ENCODE peak calls at places on chromosomes 6 and 20, in four cellular contexts. One of them, this sample, is unnamed.

GRCh38 chr6:88304515-88304914 is 138.4 kb upstream of the CNR1 start:
- DNase-seq in AG04450: no peak
- DNase-seq in CD4-positive, alpha-beta T cell: no peak
- DNase-seq in heart left ventricle: no peak
- DNase-seq in this sample: no peak

GRCh38 chr6:138106665-138107077 is 548 bp downstream of the PERP start:
- DNase-seq in heart left ventricle: no peak
- DNase-seq in AG04450: no peak
- DNase-seq in CD4-positive, alpha-beta T cell: no peak
- DNase-seq in this sample: no peak

GRCh38 chr6:55802259-55802658 is 73.1 kb downstream of the BMP5 start:
- DNase-seq in heart left ventricle: no peak
- DNase-seq in AG04450: no peak
- DNase-seq in CD4-positive, alpha-beta T cell: no peak
- DNase-seq in this sample: no peak

GRCh38 chr6:109373762-109374161 is 8.5 kb downstream of the CD164 start:
- DNase-seq in CD4-positive, alpha-beta T cell: no peak
- DNase-seq in heart left ventricle: no peak
- DNase-seq in AG04450: no peak
- DNase-seq in this sample: no peak

GRCh38 chr6:72130327-72130726 is 244.0 kb downstream of the RIMS1 start:
- DNase-seq in CD4-positive, alpha-beta T cell: no peak
- DNase-seq in AG04450: no peak
- DNase-seq in heart left ventricle: no peak
- DNase-seq in this sample: no peak

GRCh38 chr6:135185483-135185882 is 4.4 kb downstream of the MYB start:
- DNase-seq in AG04450: no peak
- DNase-seq in CD4-positive, alpha-beta T cell: no peak
- DNase-seq in heart left ventricle: no peak
- DNase-seq in this sample: no peak

GRCh38 chr6:161265554-161265953 is 8.3 kb downstream of the AGPAT4 start:
- DNase-seq in CD4-positive, alpha-beta T cell: no peak
- DNase-seq in heart left ventricle: no peak
- DNase-seq in AG04450: no peak
- DNase-seq in this sample: no peak

GRCh38 chr6:4693158-4693557 is 83.0 kb upstream of the CDYL start:
- DNase-seq in heart left ventricle: no peak
- DNase-seq in AG04450: no peak
- DNase-seq in CD4-positive, alpha-beta T cell: no peak
- DNase-seq in this sample: no peak

GRCh38 chr20:3461191-3461874 is 9.5 kb upstream of the ATRN start:
- DNase-seq in heart left ventricle: no peak
- DNase-seq in CD4-positive, alpha-beta T cell: no peak
- DNase-seq in AG04450: no peak
- DNase-seq in this sample: no peak

GRCh38 chr6:43481591-43482242 is 4.3 kb downstream of the TJAP1 start:
- DNase-seq in CD4-positive, alpha-beta T cell: no peak
- DNase-seq in heart left ventricle: no peak
- DNase-seq in AG04450: no peak
- DNase-seq in this sample: no peak

GRCh38 chr6:15329154-15329781 is 83.4 kb downstream of the JARID2 start:
- DNase-seq in AG04450: peak; percentile 77
- DNase-seq in CD4-positive, alpha-beta T cell: no peak
- DNase-seq in heart left ventricle: peak; percentile 52
- DNase-seq in this sample: no peak

GRCh38 chr6:106772270-106773142 is 143.1 kb downstream of the QRSL1 start:
- DNase-seq in AG04450: no peak
- DNase-seq in heart left ventricle: no peak
- DNase-seq in CD4-positive, alpha-beta T cell: no peak
- DNase-seq in this sample: no peak

GRCh38 chr6:293185-294174 is 1.2 kb downstream of the DUSP22 start:
- DNase-seq in CD4-positive, alpha-beta T cell: no peak
- DNase-seq in heart left ventricle: peak; percentile 67
- DNase-seq in AG04450: no peak
- DNase-seq in this sample: no peak

GRCh38 chr6:125550892-125551291 is 198.5 kb upstream of the HEY2 start:
- DNase-seq in CD4-positive, alpha-beta T cell: no peak
- DNase-seq in AG04450: no peak
- DNase-seq in heart left ventricle: no peak
- DNase-seq in this sample: no peak
- TF ChIP-seq CTCF in CD4-positive, alpha-beta T cell: no peak
- TF ChIP-seq CTCF in AG04450: no peak
- TF ChIP-seq CTCF in heart left ventricle: no peak
- TF ChIP-seq CTCF in this sample: no peak

DNA sequence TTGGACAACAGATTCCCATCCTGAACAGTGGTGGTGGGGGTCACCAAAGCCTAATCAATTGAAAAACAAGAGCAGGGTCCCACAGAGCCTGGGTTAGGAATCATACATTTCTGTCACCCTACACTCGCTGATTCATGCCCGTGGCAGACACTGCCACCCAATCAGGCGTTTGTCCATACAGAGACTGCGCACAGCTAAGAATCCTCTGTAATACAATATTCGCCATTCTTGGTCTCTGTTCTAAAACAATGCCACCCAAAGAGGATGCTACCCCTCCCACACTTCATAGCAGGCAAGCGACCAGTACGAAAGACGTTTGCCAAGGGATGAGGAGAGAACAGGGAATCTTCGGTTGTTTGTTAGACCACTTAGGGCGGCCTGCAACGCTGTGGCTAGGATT is 28.1 kb upstream of the SLC22A23 start:
- DNase-seq in AG04450: no peak
- DNase-seq in CD4-positive, alpha-beta T cell: no peak
- DNase-seq in heart left ventricle: no peak
- DNase-seq in this sample: no peak
- TF ChIP-seq CTCF in AG04450: no peak
- TF ChIP-seq CTCF in CD4-positive, alpha-beta T cell: no peak
- TF ChIP-seq CTCF in heart left ventricle: no peak
- TF ChIP-seq CTCF in this sample: no peak

GRCh38 chr20:63377256-63378114 is 16.3 kb upstream of the CHRNA4 start:
- DNase-seq in heart left ventricle: no peak
- DNase-seq in AG04450: no peak
- DNase-seq in CD4-positive, alpha-beta T cell: no peak
- DNase-seq in this sample: no peak
- TF ChIP-seq CTCF in heart left ventricle: no peak
- TF ChIP-seq CTCF in AG04450: no peak
- TF ChIP-seq CTCF in CD4-positive, alpha-beta T cell: no peak
- TF ChIP-seq CTCF in this sample: no peak

DNA sequence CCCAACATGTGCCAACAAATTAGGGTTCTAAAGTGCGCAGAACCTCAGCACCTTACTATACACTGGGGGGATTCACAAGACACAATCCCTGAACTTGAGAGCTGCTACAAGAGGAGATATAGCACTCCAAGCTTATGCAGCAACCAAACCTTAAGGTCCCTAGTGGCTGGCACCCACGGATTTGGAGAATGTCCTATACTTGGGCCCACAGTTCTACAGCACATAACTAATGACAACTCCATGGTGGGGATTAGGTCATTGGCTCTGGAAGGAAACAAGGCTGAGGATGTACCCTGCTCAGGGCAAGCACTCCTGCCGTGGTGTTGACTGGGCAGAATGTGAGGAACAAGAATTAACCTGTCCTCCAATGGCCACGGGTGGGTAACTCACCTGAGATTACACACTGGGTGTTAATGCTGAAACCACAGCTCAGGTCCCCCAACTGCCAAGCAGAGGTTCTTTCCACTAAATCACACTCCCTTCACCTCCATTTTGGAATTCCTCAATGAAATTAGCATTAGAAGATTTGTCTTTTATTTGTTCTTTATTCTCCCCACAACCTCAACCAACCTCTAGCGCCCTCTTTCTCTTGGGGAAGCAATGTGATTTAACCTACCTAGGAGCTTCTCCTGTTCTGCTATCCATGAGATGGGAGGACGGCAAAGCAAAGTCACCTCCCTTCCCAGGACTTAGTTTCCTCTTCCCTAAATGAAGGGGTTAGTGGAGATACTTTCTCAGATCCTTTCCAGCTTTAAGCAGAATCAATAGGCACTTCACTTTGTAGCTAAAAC is 32.0 kb downstream of the TRERF1 start:
- DNase-seq in heart left ventricle: no peak
- DNase-seq in CD4-positive, alpha-beta T cell: no peak
- DNase-seq in AG04450: no peak
- DNase-seq in this sample: no peak
- TF ChIP-seq CTCF in heart left ventricle: no peak
- TF ChIP-seq CTCF in CD4-positive, alpha-beta T cell: no peak
- TF ChIP-seq CTCF in AG04450: no peak
- TF ChIP-seq CTCF in this sample: no peak

GRCh38 chr6:34412643-34413214 is 13.1 kb downstream of the RPS10 start:
- DNase-seq in heart left ventricle: no peak
- DNase-seq in CD4-positive, alpha-beta T cell: no peak
- DNase-seq in AG04450: no peak
- DNase-seq in this sample: no peak

GRCh38 chr6:34416877-34417371 is 8.9 kb downstream of the RPS10 start:
- DNase-seq in CD4-positive, alpha-beta T cell: no peak
- DNase-seq in AG04450: no peak
- DNase-seq in heart left ventricle: no peak
- DNase-seq in this sample: no peak

GRCh38 chr6:34418367-34418766 is 7.5 kb downstream of the RPS10 start:
- DNase-seq in heart left ventricle: no peak
- DNase-seq in CD4-positive, alpha-beta T cell: no peak
- DNase-seq in AG04450: no peak
- DNase-seq in this sample: no peak

GRCh38 chr6:34412054-34412453 is 13.8 kb downstream of the RPS10 start:
- DNase-seq in heart left ventricle: no peak
- DNase-seq in CD4-positive, alpha-beta T cell: no peak
- DNase-seq in AG04450: no peak
- DNase-seq in this sample: no peak

DNA sequence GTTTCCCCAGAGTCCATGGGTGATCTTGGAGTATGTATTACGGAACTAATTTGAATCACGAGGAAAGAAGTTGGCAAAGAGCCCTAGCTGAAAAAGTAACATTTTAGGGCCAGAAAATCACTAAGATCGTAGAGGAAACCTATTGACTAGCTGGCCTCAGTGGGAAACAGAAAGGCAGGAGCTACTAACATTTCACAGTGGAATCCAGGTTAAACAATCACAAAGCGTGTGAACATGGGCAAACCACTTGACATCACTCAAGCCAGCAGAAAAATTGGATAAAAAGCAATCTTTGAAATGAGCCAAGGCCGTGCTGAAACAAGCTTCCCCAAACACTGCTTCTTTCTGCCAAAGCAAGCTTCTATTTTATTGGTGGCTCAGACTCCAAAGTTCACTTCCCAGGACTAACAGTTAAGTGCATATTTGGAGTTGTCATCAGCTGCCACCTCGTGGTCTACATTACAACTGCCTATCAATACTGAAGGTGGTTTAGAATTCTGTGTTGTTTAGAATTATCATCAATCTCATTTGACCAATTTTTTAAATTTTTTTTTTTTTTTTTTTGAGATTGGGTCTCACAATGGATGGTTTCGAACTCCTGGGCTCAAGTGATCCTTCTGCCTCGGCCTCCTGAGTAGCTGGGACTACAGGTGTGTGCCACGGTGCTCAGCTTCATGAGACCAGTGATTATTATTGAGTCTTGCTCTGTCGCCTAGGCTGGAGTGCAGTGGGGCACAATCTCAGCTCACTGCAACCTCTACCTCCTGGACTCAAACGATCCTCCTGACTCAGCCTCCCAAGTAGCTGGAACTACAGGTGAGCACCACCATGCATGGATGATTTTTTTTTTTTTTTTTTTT is 10.6 kb downstream of the RPS10 start:
- DNase-seq in CD4-positive, alpha-beta T cell: no peak
- DNase-seq in AG04450: no peak
- DNase-seq in heart left ventricle: peak; percentile 48
- DNase-seq in this sample: peak; percentile 58
- TF ChIP-seq CTCF in CD4-positive, alpha-beta T cell: peak; percentile 64
- TF ChIP-seq CTCF in AG04450: peak; percentile 31
- TF ChIP-seq CTCF in heart left ventricle: peak; percentile 64
- TF ChIP-seq CTCF in this sample: no peak

DNA sequence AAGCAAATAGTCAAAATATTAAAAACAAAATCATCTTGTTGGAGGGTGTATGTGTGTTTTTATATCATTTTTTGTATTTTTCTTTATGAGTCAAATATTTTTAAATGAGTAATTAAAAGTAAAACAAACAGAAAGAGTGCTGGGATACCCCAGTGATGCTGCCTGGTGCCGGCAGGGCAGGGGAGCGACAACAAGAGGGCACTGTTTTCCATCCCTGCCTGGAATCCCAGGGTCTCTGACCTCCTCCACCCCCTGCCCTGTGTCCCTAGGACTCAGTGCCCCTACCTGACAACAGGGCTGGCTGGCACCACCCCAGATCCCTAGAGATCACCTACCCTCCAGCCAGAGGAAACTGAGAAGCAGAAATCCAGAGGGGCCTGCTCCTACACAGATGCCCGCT is 41.9 kb upstream of the HMGA1 start:
- DNase-seq in AG04450: no peak
- DNase-seq in CD4-positive, alpha-beta T cell: no peak
- DNase-seq in heart left ventricle: no peak
- DNase-seq in this sample: no peak
- TF ChIP-seq CTCF in AG04450: peak; percentile 25
- TF ChIP-seq CTCF in CD4-positive, alpha-beta T cell: no peak
- TF ChIP-seq CTCF in heart left ventricle: no peak
- TF ChIP-seq CTCF in this sample: no peak

GRCh38 chr6:166861961-166862286 is 94.4 kb downstream of the RNASET2 start:
- DNase-seq in AG04450: no peak
- DNase-seq in CD4-positive, alpha-beta T cell: no peak
- DNase-seq in heart left ventricle: no peak
- DNase-seq in this sample: no peak

GRCh38 chr6:166862978-166863530 is 93.3 kb downstream of the RNASET2 start:
- DNase-seq in AG04450: no peak
- DNase-seq in heart left ventricle: no peak
- DNase-seq in CD4-positive, alpha-beta T cell: no peak
- DNase-seq in this sample: no peak

GRCh38 chr6:166861304-166861703 is 95.0 kb downstream of the RNASET2 start:
- DNase-seq in AG04450: no peak
- DNase-seq in heart left ventricle: no peak
- DNase-seq in CD4-positive, alpha-beta T cell: no peak
- DNase-seq in this sample: no peak

GRCh38 chr6:166864333-166864732 is 92.0 kb downstream of the RNASET2 start:
- DNase-seq in heart left ventricle: no peak
- DNase-seq in AG04450: no peak
- DNase-seq in CD4-positive, alpha-beta T cell: no peak
- DNase-seq in this sample: no peak

DNA sequence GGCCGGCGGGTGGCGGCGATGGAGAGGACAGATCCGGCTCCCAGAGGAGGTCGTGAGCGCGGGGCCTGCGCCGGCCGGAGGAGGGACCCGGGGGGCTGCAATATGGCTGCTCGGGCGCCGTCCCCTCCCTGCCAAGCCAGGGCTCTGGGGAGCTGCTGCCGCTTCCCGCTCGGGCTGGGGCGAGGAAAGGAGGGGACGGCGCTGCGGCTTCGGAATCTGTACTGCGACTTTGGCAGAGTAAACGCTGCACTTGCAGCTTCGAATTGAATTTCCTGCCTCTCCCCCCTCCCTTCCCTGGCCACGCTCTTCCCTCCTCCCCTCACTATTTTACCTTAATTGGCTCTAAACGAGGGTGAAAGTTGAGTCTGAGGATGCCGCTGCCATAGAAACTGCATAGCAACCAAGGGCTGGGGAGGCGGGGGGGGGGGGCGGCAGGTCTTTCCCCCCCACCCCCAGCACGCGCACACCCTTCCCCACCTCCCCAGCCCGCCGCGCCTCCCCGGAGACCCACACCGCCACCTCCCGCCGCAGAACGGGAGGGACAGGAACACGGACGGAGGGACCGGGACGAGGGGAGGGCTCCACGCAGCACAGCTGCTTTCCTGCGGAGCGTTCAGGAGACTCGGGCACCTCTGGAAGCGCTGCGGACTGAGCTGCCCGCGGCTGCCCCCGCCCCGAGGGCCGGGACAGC is 93.9 kb downstream of the RNASET2 start:
- DNase-seq in heart left ventricle: no peak
- DNase-seq in AG04450: no peak
- DNase-seq in CD4-positive, alpha-beta T cell: peak; percentile 13
- DNase-seq in this sample: peak; percentile 44
- TF ChIP-seq CTCF in heart left ventricle: no peak
- TF ChIP-seq CTCF in AG04450: no peak
- TF ChIP-seq CTCF in CD4-positive, alpha-beta T cell: peak; percentile 28
- TF ChIP-seq CTCF in this sample: no peak

This sample was measured in stomach.